ENCODE peak calls at places on chromosomes 13 and 19, in seven cellular contexts. Q is PC-9; V is neuronal stem cell; Z is stimulated activated CD4-positive, alpha-beta T cell treated with anti-CD3 and anti-CD28 coated beads, Interleukin-4, amount 100 ng/mL, for 24 hours; W is HEK293T; H is IMR-90; C is hippocampal formation. J is an unnamed sample.

GRCh38 chr19:48186015-48186414 is 15.5 kb downstream of the ZSWIM9 start:
- DNase-seq in H (no peak), Z (no peak), V (no peak), W (no peak), C (no peak), Q (no peak), J (no peak)

GRCh38 chr13:34044041-34044440 is 226.1 kb downstream of the RFC3 start:
- DNase-seq in V (no peak), C (peak; percentile 40), Z (no peak), H (no peak), W (no peak), Q (no peak), J (no peak)

GRCh38 chr19:45470147-45471081 is 2.6 kb downstream of the FOSB start:
- DNase-seq in Z (peak; percentile 39), C (no peak), V (no peak), W (no peak), H (peak; percentile 67), Q (peak; percentile 74), J (no peak)

GRCh38 chr13:37295046-37295445 is 189.6 kb upstream of the CSNK1A1L start:
- DNase-seq in Z (no peak), V (no peak), Q (no peak), H (no peak), W (no peak), C (no peak), J (no peak)

GRCh38 chr13:84658881-84659661 is 776.8 kb upstream of the SLITRK1 start:
- DNase-seq in V (no peak), Q (no peak), H (peak; percentile 21), Z (no peak), W (no peak), C (no peak), J (no peak)

GRCh38 chr19:5463959-5464358 is 8.7 kb downstream of the ZNRF4 start:
- DNase-seq in W (no peak), Z (no peak), C (no peak), V (no peak), Q (no peak), H (no peak), J (no peak)

GRCh38 chr13:93687261-93687660 is 460.7 kb downstream of the GPC6 start:
- DNase-seq in C (no peak), V (no peak), W (no peak), Z (no peak), H (peak; percentile 75), Q (no peak), J (no peak)

GRCh38 chr13:100541882-100542545 is 46.6 kb downstream of the GGACT start:
- DNase-seq in W (no peak), H (no peak), V (no peak), C (no peak), Q (no peak), Z (no peak), J (no peak)

GRCh38 chr13:30681489-30682242 is 53.7 kb upstream of the ALOX5AP start:
- DNase-seq in Z (no peak), H (peak; percentile 80), Q (no peak), C (no peak), W (no peak), V (no peak), J (peak; percentile 25)

GRCh38 chr13:51380269-51380668 is 40.8 kb downstream of the SERPINE3 start:
- DNase-seq in V (no peak), Z (no peak), H (peak; percentile 16), Q (no peak), C (no peak), W (no peak), J (peak; percentile 74)

GRCh38 chr19:1407662-1408299 is 395 bp downstream of the DAZAP1 start:
- DNase-seq in Z (peak; percentile 35), C (no peak), H (no peak), W (no peak), V (no peak), Q (peak; percentile 15), J (no peak)

GRCh38 chr19:11325544-11325943 is 13.9 kb downstream of the RAB3D start:
- DNase-seq in H (no peak), C (no peak), Z (no peak), W (no peak), Q (no peak), V (no peak), J (no peak)

GRCh38 chr13:77112961-77113360 is 86.0 kb upstream of the FBXL3 start:
- DNase-seq in H (no peak), Q (no peak), V (no peak), Z (no peak), W (no peak), C (no peak), J (no peak)

GRCh38 chr13:114118086-114118762 is 14.2 kb downstream of the RASA3 start:
- DNase-seq in H (no peak), V (no peak), Q (no peak), Z (no peak), C (no peak), W (no peak), J (no peak)

GRCh38 chr13:75365724-75366173 is 116.2 kb downstream of the TBC1D4 start:
- DNase-seq in W (no peak), H (peak; percentile 86), C (no peak), Z (peak; percentile 41), V (no peak), Q (peak; percentile 27), J (no peak)

GRCh38 chr19:3617463-3617862 is 9.1 kb downstream of the CACTIN start:
- DNase-seq in W (no peak), C (no peak), Q (no peak), V (no peak), H (no peak), Z (no peak), J (no peak)

GRCh38 chr13:107466326-107466725 is 749.0 kb downstream of the LIG4 start:
- DNase-seq in Q (peak; percentile 29), W (no peak), V (no peak), C (no peak), Z (no peak), H (peak; percentile 62), J (no peak)

GRCh38 chr13:65889368-65889767 is 1340.8 kb downstream of the PCDH9 start:
- DNase-seq in Q (no peak), W (no peak), V (no peak), Z (no peak), C (no peak), H (peak; percentile 47), J (no peak)

GRCh38 chr19:3467437-3468198 is 12.7 kb downstream of the SMIM24 start:
- DNase-seq in H (no peak), C (no peak), W (no peak), V (no peak), Z (no peak), Q (no peak), J (no peak)

GRCh38 chr19:1183543-1184172 is 9.6 kb upstream of the SBNO2 start:
- DNase-seq in W (no peak), Z (no peak), C (no peak), H (peak; percentile 25), V (no peak), Q (peak; percentile 95), J (no peak)

GRCh38 chr13:48629282-48629681 is 24.4 kb upstream of the CYSLTR2 start:
- DNase-seq in Q (no peak), C (no peak), Z (no peak), W (no peak), H (no peak), V (no peak), J (no peak)

GRCh38 chr13:78147905-78148304 is 229.3 kb upstream of the EDNRB start:
- DNase-seq in Q (no peak), V (no peak), H (peak; percentile 84), Z (no peak), C (no peak), W (no peak), J (no peak)